ENCODE peak calls at places on chromosomes 6 and 20, in nine cellular contexts. T, C, F, V, B, N, D, R and P are unnamed samples.

GRCh38 chr20:10629946-10630345 is 43.9 kb downstream of the JAG1 start:
- DNase-seq in T (no peak), C (no peak), F (no peak), V (no peak), B (peak), N (no peak), D (no peak), R (no peak), P (no peak)

GRCh38 chr6:88004707-88005106 is 42.9 kb upstream of the SPACA1 start:
- DNase-seq in T (no peak), C (no peak), F (no peak), V (no peak), B (no peak), N (no peak), D (no peak), R (no peak), P (no peak)

GRCh38 chr6:142395768-142396231 is 94.0 kb downstream of the ADGRG6 start:
- DNase-seq in T (no peak), C (no peak), F (peak), V (no peak), B (no peak), N (no peak), D (no peak), R (no peak), P (peak)

GRCh38 chr20:18237682-18238081 is 50.6 kb upstream of the ZNF133 start:
- DNase-seq in T (no peak), C (no peak), F (no peak), V (no peak), B (no peak), N (no peak), D (no peak), R (no peak), P (no peak)

GRCh38 chr20:2798814-2799213 is 1.6 kb downstream of the CPXM1 start:
- DNase-seq in T (no peak), C (no peak), F (peak), V (no peak), B (peak), N (peak), D (peak), R (no peak), P (peak)

GRCh38 chr6:112044856-112045255 is 9.0 kb upstream of the CCN6 start:
- DNase-seq in T (peak), C (no peak), F (peak), V (no peak), B (no peak), N (peak), D (no peak), R (no peak), P (peak)

GRCh38 chr20:50689864-50690263 is 1.5 kb downstream of the RIPOR3 start:
- DNase-seq in T (no peak), C (no peak), F (no peak), V (no peak), B (no peak), N (peak), D (peak), R (no peak), P (no peak)

GRCh38 chr6:10409766-10410209 is 5.1 kb downstream of the TFAP2A start:
- DNase-seq in T (no peak), C (no peak), F (no peak), V (no peak), B (peak), N (no peak), D (no peak), R (no peak), P (no peak)

GRCh38 chr6:158092806-158093205 is 75.3 kb downstream of the SERAC1 start:
- DNase-seq in T (no peak), C (no peak), F (no peak), V (no peak), B (no peak), N (no peak), D (no peak), R (no peak), P (no peak)

GRCh38 chr6:109336221-109336955 is 45.9 kb downstream of the CD164 start:
- DNase-seq in T (no peak), C (no peak), F (peak), V (no peak), B (no peak), N (peak), D (no peak), R (no peak), P (peak)

GRCh38 chr20:53243152-53243551 is 271.0 kb downstream of the TSHZ2 start:
- DNase-seq in T (no peak), C (no peak), F (no peak), V (no peak), B (no peak), N (no peak), D (no peak), R (no peak), P (no peak)

GRCh38 chr6:163253556-163254213 is 160.8 kb upstream of the QKI start:
- DNase-seq in T (no peak), C (no peak), F (no peak), V (no peak), B (no peak), N (no peak), D (no peak), R (no peak), P (no peak)

GRCh38 chr20:32237419-32237818 is 29.7 kb downstream of the POFUT1 start:
- DNase-seq in T (no peak), C (no peak), F (no peak), V (no peak), B (no peak), N (no peak), D (no peak), R (no peak), P (no peak)

GRCh38 chr20:32344835-32345506 is 13.2 kb upstream of the ASXL1 start:
- DNase-seq in T (no peak), C (no peak), F (no peak), V (no peak), B (peak), N (no peak), D (no peak), R (no peak), P (no peak)

GRCh38 chr6:128225610-128226009 is 294.8 kb downstream of the PTPRK start:
- DNase-seq in T (no peak), C (no peak), F (no peak), V (no peak), B (no peak), N (no peak), D (no peak), R (no peak), P (no peak)

GRCh38 chr20:5918856-5919633 is 31.3 kb downstream of the TRMT6 start:
- DNase-seq in T (no peak), C (no peak), F (peak), V (no peak), B (no peak), N (peak), D (no peak), R (no peak), P (peak)

GRCh38 chr6:170224694-170225660 is 65.9 kb downstream of the DLL1 start:
- DNase-seq in T (peak), C (peak), F (peak), V (no peak), B (peak), N (no peak), D (no peak), R (peak), P (peak)

GRCh38 chr6:162706236-162706635 is 21.3 kb downstream of the PRKN start:
- DNase-seq in T (peak), C (peak), F (no peak), V (peak), B (no peak), N (peak), D (peak), R (no peak), P (no peak)

GRCh38 chr20:17823382-17824144 is 123.8 kb downstream of the BANF2 start:
- DNase-seq in T (no peak), C (no peak), F (no peak), V (no peak), B (no peak), N (no peak), D (no peak), R (no peak), P (no peak)

GRCh38 chr6:26053929-26054658 is 33.1 kb upstream of the HFE start:
- DNase-seq in T (no peak), C (no peak), F (peak), V (no peak), B (no peak), N (peak), D (no peak), R (no peak), P (peak)

GRCh38 chr6:118372413-118372812 is 175.7 kb upstream of the PLN start:
- DNase-seq in T (no peak), C (peak), F (peak), V (no peak), B (no peak), N (peak), D (peak), R (no peak), P (peak)

GRCh38 chr20:21315138-21315537 is 12.0 kb downstream of the XRN2 start:
- DNase-seq in T (no peak), C (no peak), F (peak), V (no peak), B (no peak), N (peak), D (no peak), R (no peak), P (peak)

GRCh38 chr6:141123084-141123483 is 1009.6 kb upstream of the GJE1 start:
- DNase-seq in T (no peak), C (no peak), F (peak), V (no peak), B (no peak), N (no peak), D (no peak), R (no peak), P (no peak)

DNA sequence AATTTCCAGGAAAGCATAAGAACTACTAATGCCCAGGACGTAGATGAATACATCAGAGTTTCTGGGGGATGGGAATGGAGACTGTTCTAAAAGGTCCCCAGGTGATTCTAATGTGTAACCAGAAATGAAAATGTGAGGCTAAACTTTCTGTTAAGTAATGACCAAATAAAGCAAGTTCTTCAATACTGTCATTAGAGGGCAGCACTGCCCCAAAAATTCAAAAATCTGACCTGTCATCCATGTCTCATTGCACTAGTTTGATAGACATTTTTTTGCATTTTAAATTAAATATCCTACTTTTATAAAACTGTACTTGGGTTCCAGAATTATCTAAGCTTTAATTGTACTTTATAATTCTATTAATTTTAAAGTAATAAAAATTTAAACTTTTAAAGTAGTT is 94.9 kb downstream of the RFX6 start:
- DNase-seq in T (no peak), C (peak), F (peak), V (no peak), B (peak), N (peak), D (peak), R (no peak), P (peak)
- TF ChIP-seq CTCF in T (no peak), C (peak), F (peak), V (peak), B (peak), N (peak), D (peak), R (no peak), P (peak)

GRCh38 chr6:29927841-29928388 is 14.4 kb upstream of the HLA-A start:
- DNase-seq in T (no peak), C (no peak), F (no peak), V (no peak), B (no peak), N (no peak), D (no peak), R (no peak), P (no peak)

GRCh38 chr6:29925341-29926080 is 16.8 kb upstream of the HLA-A start:
- DNase-seq in T (no peak), C (no peak), F (no peak), V (no peak), B (no peak), N (no peak), D (no peak), R (no peak), P (no peak)

GRCh38 chr6:29924731-29925130 is 17.6 kb upstream of the HLA-A start:
- DNase-seq in T (no peak), C (no peak), F (no peak), V (no peak), B (no peak), N (no peak), D (no peak), R (no peak), P (no peak)

GRCh38 chr6:29926795-29927427 is 15.4 kb upstream of the HLA-A start:
- DNase-seq in T (peak), C (peak), F (peak), V (peak), B (peak), N (peak), D (no peak), R (peak), P (peak)

GRCh38 chr6:29926081-29926794 is 16.1 kb upstream of the HLA-A start:
- DNase-seq in T (peak), C (peak), F (peak), V (no peak), B (no peak), N (no peak), D (no peak), R (no peak), P (peak)
- H3K4me3 ChIP-seq in T (peak), C (peak), F (peak), V (no peak), B (no peak), N (peak), D (no peak), R (peak), P (peak)

GRCh38 chr6:44060622-44061374 is 66.5 kb downstream of the MRPL14 start:
- DNase-seq in T (no peak), C (no peak), F (no peak), V (no peak), B (no peak), N (no peak), D (no peak), R (no peak), P (no peak)
- TF ChIP-seq CTCF in T (no peak), C (no peak), F (no peak), V (no peak), B (no peak), N (no peak), D (no peak), R (no peak), P (no peak)

GRCh38 chr6:124770784-124771183 is 191.5 kb upstream of the RNF217 start:
- DNase-seq in T (no peak), C (no peak), F (no peak), V (no peak), B (no peak), N (no peak), D (no peak), R (no peak), P (no peak)
- H3K4me3 ChIP-seq in T (no peak), C (no peak), F (no peak), V (no peak), B (no peak), N (no peak), D (no peak), R (no peak), P (no peak)

GRCh38 chr20:764255-764654 is 4.0 kb downstream of the SLC52A3 start:
- DNase-seq in T (no peak), C (no peak), F (no peak), V (no peak), B (no peak), N (no peak), D (no peak), R (no peak), P (no peak)

GRCh38 chr20:770691-771090 is 2.4 kb upstream of the SLC52A3 start:
- DNase-seq in T (no peak), C (no peak), F (no peak), V (no peak), B (no peak), N (no peak), D (no peak), R (no peak), P (no peak)

GRCh38 chr20:771741-772464 is 3.6 kb upstream of the SLC52A3 start:
- DNase-seq in T (no peak), C (no peak), F (no peak), V (no peak), B (no peak), N (no peak), D (no peak), R (no peak), P (no peak)

GRCh38 chr20:766906-767305 is 1.4 kb downstream of the SLC52A3 start:
- DNase-seq in T (no peak), C (no peak), F (no peak), V (no peak), B (no peak), N (no peak), D (no peak), R (no peak), P (no peak)

DNA sequence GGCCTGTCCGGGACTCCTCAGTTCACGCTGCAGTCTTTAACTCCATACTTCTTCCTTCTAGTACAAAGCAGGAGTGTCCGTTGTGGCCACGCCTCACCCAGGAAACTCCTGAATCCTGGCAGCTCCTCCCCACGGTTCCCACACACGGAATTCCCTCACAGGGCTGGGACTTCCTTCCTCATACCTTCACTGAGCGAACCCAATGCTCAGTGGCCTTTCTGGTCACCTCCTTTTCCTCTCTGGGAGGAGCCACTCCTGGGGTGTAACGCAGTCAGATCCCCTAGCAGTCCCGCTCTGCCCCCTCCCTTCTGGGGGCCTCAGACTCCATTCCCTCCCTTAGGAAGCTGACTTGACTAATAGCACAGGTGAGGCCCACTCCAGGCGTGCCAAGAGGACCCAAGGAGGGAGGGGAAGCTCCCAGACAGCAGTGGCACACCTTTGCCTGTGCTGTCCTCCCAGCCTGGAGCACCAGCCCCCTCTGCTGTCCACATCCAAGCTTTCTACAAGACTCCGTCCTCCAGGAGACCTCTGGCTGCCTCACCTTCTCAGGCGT is at the start of gene SLC52A3:
- DNase-seq in T (peak), C (peak), F (no peak), V (no peak), B (peak), N (no peak), D (no peak), R (no peak), P (no peak)
- TF ChIP-seq CTCF in T (no peak), C (peak), F (no peak), V (no peak), B (peak), N (peak), D (peak), R (no peak), P (no peak)

DNA sequence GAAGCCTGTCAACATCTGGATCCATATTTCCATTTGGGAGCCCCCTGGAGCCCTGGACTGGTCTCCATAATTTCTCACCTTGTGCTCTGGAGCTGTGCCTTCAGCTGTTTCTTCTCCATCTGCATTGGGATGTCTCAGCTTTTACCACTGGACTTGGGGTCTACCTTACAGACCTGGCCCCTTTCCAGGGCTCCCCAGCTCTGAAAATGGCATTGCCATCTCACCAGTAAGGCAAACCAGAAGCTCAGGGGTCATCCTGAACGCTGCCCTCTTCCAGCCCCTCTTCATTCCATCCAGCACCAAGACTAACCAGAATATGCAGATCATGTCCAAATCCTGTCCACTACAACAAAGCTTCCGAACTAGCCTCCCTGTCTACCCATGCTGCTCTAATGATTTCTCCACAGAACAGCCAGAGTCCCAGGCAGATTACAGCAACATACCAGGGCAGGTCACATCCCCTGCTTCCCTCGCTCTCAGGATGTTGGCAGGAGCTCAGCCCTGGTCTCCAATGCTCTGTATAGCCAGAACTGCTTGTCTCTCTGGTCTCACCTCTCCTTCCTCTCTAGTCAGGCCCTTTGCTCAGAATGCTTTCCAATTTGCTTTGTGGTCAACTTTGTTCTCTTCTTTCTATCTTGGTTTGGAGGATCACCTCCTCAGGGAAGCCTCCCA is 17.7 kb upstream of the NNAT start:
- DNase-seq in T (no peak), C (peak), F (no peak), V (no peak), B (no peak), N (no peak), D (no peak), R (no peak), P (no peak)
- H3K4me3 ChIP-seq in T (no peak), C (no peak), F (no peak), V (no peak), B (no peak), N (no peak), D (no peak), R (no peak), P (no peak)

GRCh38 chr6:92504509-92504908 is 914.9 kb downstream of the EPHA7 start:
- DNase-seq in T (no peak), C (no peak), F (no peak), V (no peak), B (no peak), N (no peak), D (no peak), R (no peak), P (no peak)

GRCh38 chr6:92507552-92507951 is 911.8 kb downstream of the EPHA7 start:
- DNase-seq in T (no peak), C (no peak), F (no peak), V (no peak), B (no peak), N (no peak), D (no peak), R (no peak), P (no peak)

GRCh38 chr6:92510137-92510536 is 909.2 kb downstream of the EPHA7 start:
- DNase-seq in T (no peak), C (no peak), F (no peak), V (no peak), B (no peak), N (no peak), D (no peak), R (no peak), P (no peak)
- TF ChIP-seq CTCF in T (no peak), C (no peak), F (no peak), V (no peak), B (no peak), N (no peak), D (no peak), R (no peak), P (no peak)

DNA sequence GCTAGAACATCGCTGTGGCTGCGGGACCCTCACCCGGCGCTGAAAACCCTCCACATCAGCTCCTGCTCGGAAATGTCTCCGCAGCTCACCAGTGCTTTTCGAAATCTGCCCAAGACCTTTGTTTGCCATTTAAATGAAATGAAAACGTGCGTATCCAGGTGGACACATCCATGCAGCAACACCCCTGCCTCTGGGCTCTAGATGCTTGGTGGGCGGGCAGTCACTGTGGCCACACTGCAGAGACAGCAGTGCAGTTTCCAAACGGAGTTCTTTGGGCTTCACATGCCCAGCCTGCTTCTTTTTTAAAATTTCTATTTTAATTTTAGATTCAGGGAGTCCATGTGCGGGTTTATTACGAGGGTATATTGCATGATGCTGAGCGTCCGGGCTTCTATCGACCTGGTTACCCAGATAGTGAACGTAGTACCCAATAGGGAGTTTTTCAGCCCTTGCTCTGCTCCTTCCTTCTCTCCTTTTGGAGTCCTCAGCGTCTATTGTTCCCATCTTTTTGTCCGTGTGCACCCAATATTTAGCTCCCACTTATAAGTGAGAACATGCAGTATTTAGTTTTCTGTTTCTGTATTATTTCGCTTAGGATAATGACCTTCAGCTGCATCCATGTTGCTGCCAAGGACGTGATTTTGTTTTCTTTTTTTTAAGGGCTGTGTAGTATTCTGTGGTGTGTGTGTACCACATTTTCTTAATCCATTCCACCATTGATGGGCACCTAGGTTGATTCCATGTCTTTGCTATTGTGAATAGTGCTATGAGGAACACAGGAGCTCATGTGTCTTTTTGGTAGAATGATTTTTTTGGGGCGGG is 4.8 kb upstream of the TUBB2B start:
- DNase-seq in T (no peak), C (no peak), F (no peak), V (no peak), B (peak), N (no peak), D (no peak), R (no peak), P (no peak)
- H3K4me3 ChIP-seq in T (peak), C (peak), F (peak), V (peak), B (peak), N (peak), D (peak), R (peak), P (peak)